ENCODE peak calls at places on chromosomes 6 and 20, in six cellular contexts. One of them, this sample, is unnamed.

GRCh38 chr6:168332020-168332419 is 12.4 kb upstream of the DACT2 start:
- DNase-seq in HCT116: no peak
- DNase-seq in effector memory CD4-positive, alpha-beta T cell: no peak
- DNase-seq in IMR-90: no peak
- DNase-seq in uterus: no peak
- DNase-seq in pancreas: no peak
- DNase-seq in this sample: no peak

GRCh38 chr6:27154696-27155095 is 92.8 kb upstream of the PRSS16 start:
- DNase-seq in HCT116: no peak
- DNase-seq in effector memory CD4-positive, alpha-beta T cell: no peak
- DNase-seq in IMR-90: no peak
- DNase-seq in uterus: no peak
- DNase-seq in pancreas: no peak
- DNase-seq in this sample: peak; percentile 26

GRCh38 chr20:2131366-2131765 is 29.7 kb downstream of the STK35 start:
- DNase-seq in HCT116: peak; percentile 6
- DNase-seq in effector memory CD4-positive, alpha-beta T cell: no peak
- DNase-seq in IMR-90: peak; percentile 86
- DNase-seq in uterus: no peak
- DNase-seq in pancreas: no peak
- DNase-seq in this sample: no peak

GRCh38 chr20:44646641-44647274 is 4.7 kb downstream of the ADA start:
- DNase-seq in HCT116: no peak
- DNase-seq in effector memory CD4-positive, alpha-beta T cell: no peak
- DNase-seq in IMR-90: peak; percentile 77
- DNase-seq in uterus: no peak
- DNase-seq in pancreas: no peak
- DNase-seq in this sample: no peak

GRCh38 chr6:165571068-165571682 is 91.9 kb downstream of the PDE10A start:
- DNase-seq in HCT116: no peak
- DNase-seq in effector memory CD4-positive, alpha-beta T cell: no peak
- DNase-seq in IMR-90: peak; percentile 93
- DNase-seq in uterus: no peak
- DNase-seq in pancreas: no peak
- DNase-seq in this sample: no peak

GRCh38 chr6:140641412-140641811 is 1267.0 kb upstream of the CITED2 start:
- DNase-seq in HCT116: no peak
- DNase-seq in effector memory CD4-positive, alpha-beta T cell: no peak
- DNase-seq in IMR-90: no peak
- DNase-seq in uterus: no peak
- DNase-seq in pancreas: no peak
- DNase-seq in this sample: no peak

GRCh38 chr6:131400054-131400781 is 172.8 kb upstream of the ARG1 start:
- DNase-seq in HCT116: peak; percentile 18
- DNase-seq in effector memory CD4-positive, alpha-beta T cell: no peak
- DNase-seq in IMR-90: peak; percentile 67
- DNase-seq in uterus: no peak
- DNase-seq in pancreas: no peak
- DNase-seq in this sample: no peak

GRCh38 chr6:24631671-24632070 is 14.3 kb downstream of the KIAA0319 start:
- DNase-seq in HCT116: no peak
- DNase-seq in effector memory CD4-positive, alpha-beta T cell: no peak
- DNase-seq in IMR-90: no peak
- DNase-seq in uterus: no peak
- DNase-seq in pancreas: no peak
- DNase-seq in this sample: no peak

GRCh38 chr20:62590301-62591121 is 51.8 kb upstream of the SLCO4A1 start:
- DNase-seq in HCT116: no peak
- DNase-seq in effector memory CD4-positive, alpha-beta T cell: no peak
- DNase-seq in IMR-90: peak; percentile 51
- DNase-seq in uterus: peak; percentile 58
- DNase-seq in pancreas: no peak
- DNase-seq in this sample: no peak

GRCh38 chr6:153367006-153367405 is 235.9 kb upstream of the RGS17 start:
- DNase-seq in HCT116: no peak
- DNase-seq in effector memory CD4-positive, alpha-beta T cell: no peak
- DNase-seq in IMR-90: no peak
- DNase-seq in uterus: no peak
- DNase-seq in pancreas: no peak
- DNase-seq in this sample: no peak

GRCh38 chr20:23245553-23246128 is 105.0 kb upstream of the NXT1 start:
- DNase-seq in HCT116: no peak
- DNase-seq in effector memory CD4-positive, alpha-beta T cell: no peak
- DNase-seq in IMR-90: peak; percentile 33
- DNase-seq in uterus: no peak
- DNase-seq in pancreas: peak; percentile 41
- DNase-seq in this sample: no peak

GRCh38 chr20:444862-445426 is 17.4 kb downstream of the TBC1D20 start:
- DNase-seq in HCT116: no peak
- DNase-seq in effector memory CD4-positive, alpha-beta T cell: no peak
- DNase-seq in IMR-90: peak; percentile 60
- DNase-seq in uterus: no peak
- DNase-seq in pancreas: no peak
- DNase-seq in this sample: no peak

GRCh38 chr20:1935696-1936366 is 40.6 kb downstream of the SIRPA start:
- DNase-seq in HCT116: no peak
- DNase-seq in effector memory CD4-positive, alpha-beta T cell: no peak
- DNase-seq in IMR-90: no peak
- DNase-seq in uterus: no peak
- DNase-seq in pancreas: no peak
- DNase-seq in this sample: no peak

GRCh38 chr6:169646906-169647567 is 54.8 kb downstream of the WDR27 start:
- DNase-seq in HCT116: no peak
- DNase-seq in effector memory CD4-positive, alpha-beta T cell: no peak
- DNase-seq in IMR-90: no peak
- DNase-seq in uterus: no peak
- DNase-seq in pancreas: no peak
- DNase-seq in this sample: no peak

GRCh38 chr6:166361080-166361429 is 18.7 kb upstream of the SFT2D1 start:
- DNase-seq in HCT116: no peak
- DNase-seq in effector memory CD4-positive, alpha-beta T cell: no peak
- DNase-seq in IMR-90: peak; percentile 24
- DNase-seq in uterus: no peak
- DNase-seq in pancreas: no peak
- DNase-seq in this sample: no peak

GRCh38 chr6:132404736-132405135 is 3.5 kb upstream of the MOXD1 start:
- DNase-seq in HCT116: no peak
- DNase-seq in effector memory CD4-positive, alpha-beta T cell: no peak
- DNase-seq in IMR-90: peak; percentile 45
- DNase-seq in uterus: no peak
- DNase-seq in pancreas: no peak
- DNase-seq in this sample: no peak

GRCh38 chr6:133889557-133890301 is 816 bp downstream of the TCF21 start:
- DNase-seq in HCT116: no peak
- DNase-seq in effector memory CD4-positive, alpha-beta T cell: no peak
- DNase-seq in IMR-90: peak; percentile 73
- DNase-seq in uterus: peak; percentile 33
- DNase-seq in pancreas: no peak
- DNase-seq in this sample: no peak

GRCh38 chr6:134619789-134620188 is 301.9 kb upstream of the SGK1 start:
- DNase-seq in HCT116: no peak
- DNase-seq in effector memory CD4-positive, alpha-beta T cell: no peak
- DNase-seq in IMR-90: peak; percentile 89
- DNase-seq in uterus: no peak
- DNase-seq in pancreas: no peak
- DNase-seq in this sample: no peak

GRCh38 chr6:154154389-154154967 is 115.4 kb downstream of the OPRM1 start:
- DNase-seq in HCT116: peak; percentile 62
- DNase-seq in effector memory CD4-positive, alpha-beta T cell: peak; percentile 61
- DNase-seq in IMR-90: peak; percentile 80
- DNase-seq in uterus: peak; percentile 70
- DNase-seq in pancreas: no peak
- DNase-seq in this sample: peak; percentile 62

GRCh38 chr6:83463886-83464285 is 33.0 kb upstream of the ME1 start:
- DNase-seq in HCT116: no peak
- DNase-seq in effector memory CD4-positive, alpha-beta T cell: no peak
- DNase-seq in IMR-90: peak; percentile 48
- DNase-seq in uterus: no peak
- DNase-seq in pancreas: no peak
- DNase-seq in this sample: no peak

GRCh38 chr6:160197662-160198061 is 61.0 kb downstream of the SLC22A2 start:
- DNase-seq in HCT116: no peak
- DNase-seq in effector memory CD4-positive, alpha-beta T cell: no peak
- DNase-seq in IMR-90: no peak
- DNase-seq in uterus: no peak
- DNase-seq in pancreas: no peak
- DNase-seq in this sample: no peak

GRCh38 chr6:160198577-160199211 is 59.9 kb downstream of the SLC22A2 start:
- DNase-seq in HCT116: no peak
- DNase-seq in effector memory CD4-positive, alpha-beta T cell: no peak
- DNase-seq in IMR-90: no peak
- DNase-seq in uterus: no peak
- DNase-seq in pancreas: no peak
- DNase-seq in this sample: no peak

GRCh38 chr6:160192840-160193239 is 65.8 kb downstream of the SLC22A2 start:
- DNase-seq in HCT116: no peak
- DNase-seq in effector memory CD4-positive, alpha-beta T cell: no peak
- DNase-seq in IMR-90: no peak
- DNase-seq in uterus: no peak
- DNase-seq in pancreas: no peak
- DNase-seq in this sample: no peak

GRCh38 chr6:160190974-160191373 is 67.6 kb downstream of the SLC22A2 start:
- DNase-seq in HCT116: no peak
- DNase-seq in effector memory CD4-positive, alpha-beta T cell: no peak
- DNase-seq in IMR-90: no peak
- DNase-seq in uterus: no peak
- DNase-seq in pancreas: no peak
- DNase-seq in this sample: no peak

DNA sequence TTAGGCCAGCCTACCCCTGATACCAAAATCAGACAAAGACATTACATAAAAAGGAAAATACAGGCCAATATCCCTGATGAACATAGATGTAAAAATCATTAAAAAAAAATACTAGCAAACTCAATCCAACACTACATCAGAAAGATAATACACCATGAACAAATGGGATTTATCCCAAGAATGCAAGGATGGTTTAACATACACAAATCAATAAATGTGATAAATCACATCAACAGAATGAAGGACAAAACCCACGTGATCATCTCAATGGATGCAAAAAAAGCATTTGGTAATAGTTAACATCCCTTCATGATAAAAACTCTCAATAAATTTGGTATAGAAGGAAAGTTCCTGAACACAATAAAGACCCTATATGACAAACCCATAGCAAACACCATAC is 63.8 kb downstream of the SLC22A2 start:
- DNase-seq in HCT116: no peak
- DNase-seq in effector memory CD4-positive, alpha-beta T cell: no peak
- DNase-seq in IMR-90: no peak
- DNase-seq in uterus: no peak
- DNase-seq in pancreas: no peak
- DNase-seq in this sample: no peak
- H3K9me3 ChIP-seq in HCT116: peaks cover 7% of the 10 kb centered on the region
- H3K9me3 ChIP-seq in effector memory CD4-positive, alpha-beta T cell: peaks cover 6% of the 10 kb centered on the region
- H3K9me3 ChIP-seq in IMR-90: peaks cover 8% of the 10 kb centered on the region
- H3K9me3 ChIP-seq in uterus: no peaks in the 10 kb centered on the region
- H3K9me3 ChIP-seq in pancreas: no peaks in the 10 kb centered on the region
- H3K9me3 ChIP-seq in this sample: no peaks in the 10 kb centered on the region

GRCh38 chr6:53236241-53236640 is 87.6 kb upstream of the GCM1 start:
- DNase-seq in HCT116: no peak
- DNase-seq in effector memory CD4-positive, alpha-beta T cell: no peak
- DNase-seq in IMR-90: no peak
- DNase-seq in uterus: no peak
- DNase-seq in pancreas: no peak
- DNase-seq in this sample: no peak

GRCh38 chr6:53239526-53239925 is 90.9 kb upstream of the GCM1 start:
- DNase-seq in HCT116: no peak
- DNase-seq in effector memory CD4-positive, alpha-beta T cell: no peak
- DNase-seq in IMR-90: no peak
- DNase-seq in uterus: no peak
- DNase-seq in pancreas: no peak
- DNase-seq in this sample: no peak

GRCh38 chr6:53240763-53241162 is 92.1 kb upstream of the GCM1 start:
- DNase-seq in HCT116: no peak
- DNase-seq in effector memory CD4-positive, alpha-beta T cell: no peak
- DNase-seq in IMR-90: no peak
- DNase-seq in uterus: no peak
- DNase-seq in pancreas: no peak
- DNase-seq in this sample: no peak

GRCh38 chr6:53240139-53240538 is 91.5 kb upstream of the GCM1 start:
- DNase-seq in HCT116: no peak
- DNase-seq in effector memory CD4-positive, alpha-beta T cell: no peak
- DNase-seq in IMR-90: no peak
- DNase-seq in uterus: no peak
- DNase-seq in pancreas: no peak
- DNase-seq in this sample: no peak

GRCh38 chr6:53238311-53238710 is 89.7 kb upstream of the GCM1 start:
- DNase-seq in HCT116: no peak
- DNase-seq in effector memory CD4-positive, alpha-beta T cell: no peak
- DNase-seq in IMR-90: no peak
- DNase-seq in uterus: no peak
- DNase-seq in pancreas: no peak
- DNase-seq in this sample: no peak
- H3K36me3 ChIP-seq in HCT116: no peaks in the 10 kb centered on the region
- H3K36me3 ChIP-seq in effector memory CD4-positive, alpha-beta T cell: no peaks in the 10 kb centered on the region
- H3K36me3 ChIP-seq in IMR-90: no peaks in the 10 kb centered on the region
- H3K36me3 ChIP-seq in uterus: no peaks in the 10 kb centered on the region
- H3K36me3 ChIP-seq in pancreas: no peaks in the 10 kb centered on the region
- H3K36me3 ChIP-seq in this sample: no peaks in the 10 kb centered on the region

GRCh38 chr20:3670945-3671344 is 7.7 kb upstream of the GFRA4 start:
- DNase-seq in HCT116: no peak
- DNase-seq in effector memory CD4-positive, alpha-beta T cell: no peak
- DNase-seq in IMR-90: no peak
- DNase-seq in uterus: no peak
- DNase-seq in pancreas: no peak
- DNase-seq in this sample: no peak
- H3K9me3 ChIP-seq in HCT116: no peaks in the 10 kb centered on the region
- H3K9me3 ChIP-seq in effector memory CD4-positive, alpha-beta T cell: no peaks in the 10 kb centered on the region
- H3K9me3 ChIP-seq in IMR-90: no peaks in the 10 kb centered on the region
- H3K9me3 ChIP-seq in uterus: no peaks in the 10 kb centered on the region
- H3K9me3 ChIP-seq in pancreas: no peaks in the 10 kb centered on the region
- H3K9me3 ChIP-seq in this sample: no peaks in the 10 kb centered on the region

DNA sequence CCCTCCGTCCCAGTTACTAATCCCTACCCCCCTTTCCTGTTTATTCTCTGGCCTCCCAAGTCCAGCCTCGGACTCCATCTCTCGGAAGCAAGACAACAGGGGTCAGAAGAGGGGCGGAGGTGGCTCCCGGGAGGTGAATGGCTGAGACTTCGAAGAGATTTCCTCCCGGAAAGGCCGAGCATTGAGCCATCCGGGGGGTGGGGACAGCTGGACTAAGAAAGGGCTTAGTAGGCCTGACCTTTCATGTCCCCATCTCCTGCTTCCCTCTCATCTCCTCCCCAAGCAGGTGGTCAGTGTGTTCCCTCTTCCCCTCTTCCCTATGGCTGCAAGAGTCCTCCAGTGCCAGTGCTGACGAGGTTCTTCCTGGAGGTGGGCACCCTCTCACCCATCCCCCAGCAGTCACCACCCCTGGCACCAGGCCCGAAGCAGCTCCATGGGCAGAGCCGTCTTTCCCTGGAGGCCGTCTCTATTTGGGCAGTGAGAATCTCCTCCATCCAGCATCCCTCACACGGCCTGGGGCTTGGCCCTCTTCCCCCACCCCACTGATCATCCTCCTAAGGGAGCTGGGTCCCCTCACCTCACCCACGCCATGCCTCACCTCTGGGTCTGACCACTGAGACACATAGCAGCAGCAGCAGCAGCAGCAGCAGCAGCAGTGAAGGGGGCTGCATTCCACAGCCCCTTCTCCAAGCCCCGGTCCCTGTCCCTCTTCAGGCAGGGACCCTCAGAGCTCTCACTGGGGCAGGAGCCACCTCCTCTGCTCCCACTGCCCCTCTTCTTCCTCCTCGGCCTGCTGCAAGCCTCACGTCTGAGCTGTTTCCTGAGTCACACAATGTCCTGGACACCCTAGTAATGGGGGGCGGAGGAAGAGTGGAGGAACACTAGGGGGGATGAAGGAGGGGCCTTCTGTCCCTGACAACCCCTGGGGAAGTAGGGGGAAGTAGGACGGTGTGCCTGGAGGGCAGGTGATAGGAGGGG is at the start of gene NOTCH4:
- DNase-seq in HCT116: no peak
- DNase-seq in effector memory CD4-positive, alpha-beta T cell: no peak
- DNase-seq in IMR-90: no peak
- DNase-seq in uterus: no peak
- DNase-seq in pancreas: no peak
- DNase-seq in this sample: no peak
- H3K36me3 ChIP-seq in HCT116: no peaks in the 10 kb centered on the region
- H3K36me3 ChIP-seq in effector memory CD4-positive, alpha-beta T cell: no peaks in the 10 kb centered on the region
- H3K36me3 ChIP-seq in IMR-90: no peaks in the 10 kb centered on the region
- H3K36me3 ChIP-seq in uterus: no peaks in the 10 kb centered on the region
- H3K36me3 ChIP-seq in pancreas: no peaks in the 10 kb centered on the region
- H3K36me3 ChIP-seq in this sample: no peaks in the 10 kb centered on the region

This sample was measured in CD4-positive, alpha-beta memory T cell.